ENCODE peak calls at places on chromosomes 5 and 9, in four cellular contexts. S, W, O and M are unnamed samples.

GRCh38 chr5:177419045-177419444 is 7.4 kb upstream of the GRK6 start:
- DNase-seq in S (no peak), W (no peak), O (no peak), M (no peak)

GRCh38 chr9:127541865-127542264 is 70.2 kb upstream of the STXBP1 start:
- DNase-seq in S (no peak), W (no peak), O (no peak), M (no peak)

GRCh38 chr9:82606761-82607382 is 456.1 kb downstream of the RASEF start:
- DNase-seq in S (peak), W (peak), O (no peak), M (peak)

GRCh38 chr5:167578977-167579700 is 712.3 kb upstream of the WWC1 start:
- DNase-seq in S (no peak), W (no peak), O (no peak), M (no peak)

GRCh38 chr5:91417219-91417618 is 34.1 kb upstream of the ARRDC3 start:
- DNase-seq in S (no peak), W (no peak), O (no peak), M (no peak)

GRCh38 chr5:66724336-66724735 is 128.1 kb downstream of the MAST4 start:
- DNase-seq in S (no peak), W (no peak), O (no peak), M (no peak)

GRCh38 chr5:1547655-1548054 is 23.9 kb upstream of the LPCAT1 start:
- DNase-seq in S (no peak), W (no peak), O (no peak), M (no peak)

GRCh38 chr5:180116077-180116375 is 44.5 kb upstream of the RNF130 start:
- DNase-seq in S (no peak), W (no peak), O (no peak), M (no peak)

GRCh38 chr5:42655982-42656660 is 100.5 kb upstream of the CCDC152 start:
- DNase-seq in S (no peak), W (no peak), O (no peak), M (no peak)

GRCh38 chr5:43046474-43046873 is 6.4 kb upstream of the ANXA2R start:
- DNase-seq in S (no peak), W (no peak), O (no peak), M (no peak)

GRCh38 chr9:36136894-36137391 is 410 bp downstream of the GLIPR2 start:
- DNase-seq in S (no peak), W (no peak), O (no peak), M (no peak)

GRCh38 chr9:19379283-19379682 is 753 bp downstream of the RPS6 start:
- DNase-seq in S (no peak), W (no peak), O (no peak), M (no peak)

GRCh38 chr9:136117291-136118060 is 1.2 kb downstream of the TMEM250 start:
- DNase-seq in S (no peak), W (peak), O (peak), M (no peak)

GRCh38 chr5:1962619-1963355 is 80.1 kb upstream of the IRX4 start:
- DNase-seq in S (no peak), W (no peak), O (no peak), M (no peak)

GRCh38 chr9:135394699-135395645 is 84.6 kb upstream of the PPP1R26 start:
- DNase-seq in S (no peak), W (no peak), O (no peak), M (no peak)

GRCh38 chr5:144309265-144309664 is 138.6 kb downstream of the KCTD16 start:
- DNase-seq in S (no peak), W (peak), O (no peak), M (no peak)

DNA sequence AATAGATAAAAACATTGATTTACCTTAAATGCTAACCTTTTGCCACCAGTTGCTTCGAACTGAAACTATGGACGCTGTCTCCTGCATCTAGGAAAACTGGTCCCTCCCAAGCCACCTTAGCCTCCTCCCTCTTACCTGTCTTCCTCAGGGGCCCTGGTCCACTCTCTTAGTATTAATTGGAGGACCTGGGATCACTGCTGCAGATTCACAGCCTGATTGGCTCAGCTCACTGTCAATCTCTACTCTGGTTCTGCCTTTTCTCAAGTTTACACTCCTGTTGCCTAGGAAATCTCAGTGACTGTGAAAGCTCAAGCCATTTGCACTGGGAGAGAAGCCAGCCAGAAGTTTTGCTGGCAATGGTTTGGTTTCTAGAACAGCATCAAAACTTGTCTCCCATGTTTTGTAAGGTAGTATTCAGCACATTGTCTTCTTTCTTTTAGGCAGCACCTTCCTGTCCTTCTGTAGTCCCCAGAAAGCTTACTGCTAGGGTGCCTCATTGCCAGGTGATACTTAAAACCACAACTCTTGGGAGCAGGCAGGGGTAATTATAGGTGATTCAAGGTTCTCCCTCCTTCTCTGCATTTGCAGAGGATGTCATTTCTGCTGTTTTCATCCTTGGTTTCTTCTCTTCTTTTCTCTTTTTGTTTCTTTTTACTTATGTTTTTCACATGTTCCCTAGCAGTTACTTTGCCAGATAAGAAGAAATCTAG is at the start of gene CAPSL:
- DNase-seq in S (no peak), W (no peak), O (peak), M (peak)
- TF ChIP-seq POLR2AphosphoS5 in S (no peak), W (no peak), O (no peak), M (no peak)

GRCh38 chr9:133991964-133992779 is at the start of gene VAV2:
- DNase-seq in S (no peak), W (peak), O (peak), M (peak)
- TF ChIP-seq POLR2A in S (peak), W (no peak), O (no peak), M (peak)

GRCh38 chr9:129568560-129569505 is 52.1 kb downstream of the C9orf50 start:
- DNase-seq in S (no peak), W (peak), O (peak), M (no peak)

GRCh38 chr9:129572052-129572425 is 48.9 kb downstream of the C9orf50 start:
- DNase-seq in S (no peak), W (no peak), O (no peak), M (no peak)

GRCh38 chr9:129571298-129572051 is 49.4 kb downstream of the C9orf50 start:
- DNase-seq in S (no peak), W (peak), O (no peak), M (no peak)

GRCh38 chr9:129569506-129570449 is 51.1 kb downstream of the C9orf50 start:
- DNase-seq in S (no peak), W (peak), O (peak), M (peak)

DNA sequence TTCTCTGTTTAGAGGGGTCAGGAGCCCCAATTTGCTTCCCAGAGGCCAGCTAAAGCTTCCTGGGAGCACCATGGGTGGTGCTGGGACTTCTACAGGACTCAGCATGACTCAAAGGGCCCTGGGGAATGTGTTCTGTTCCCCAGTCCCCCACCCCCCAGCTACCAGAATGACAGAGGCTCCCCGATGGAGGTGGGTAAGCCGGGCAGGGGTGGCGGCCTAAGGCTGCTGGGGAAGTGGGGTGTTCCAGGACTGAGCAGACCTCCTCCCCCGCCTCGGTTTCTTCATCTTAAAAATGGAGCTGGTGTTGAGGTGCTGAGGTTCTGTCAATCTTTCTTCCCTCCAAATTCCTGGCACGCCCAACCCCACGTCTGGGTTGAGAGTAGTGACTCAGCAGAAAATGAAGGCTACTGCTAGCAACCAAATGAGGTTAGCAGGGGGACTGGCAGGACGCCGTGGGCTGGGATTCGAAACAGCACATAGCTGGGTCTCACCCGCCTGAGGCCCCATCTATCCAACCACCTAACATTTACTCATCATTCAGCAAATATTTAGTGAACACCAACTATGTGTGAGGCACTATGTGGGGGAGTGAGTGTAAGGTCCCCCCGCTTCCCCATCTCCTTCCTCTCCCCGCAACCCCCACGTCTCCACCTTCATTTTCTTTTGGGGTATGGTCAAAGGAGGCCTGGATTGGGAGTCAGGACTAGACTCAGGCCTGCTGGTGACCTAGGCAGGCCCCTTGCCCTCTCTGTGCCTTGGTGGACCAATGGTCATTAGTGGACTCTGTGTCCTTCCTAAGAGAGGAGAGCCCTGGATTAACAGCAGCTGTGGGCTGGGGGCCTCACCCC is 50.2 kb downstream of the C9orf50 start:
- DNase-seq in S (no peak), W (peak), O (peak), M (no peak)
- TF ChIP-seq MYC in S (no peak), W (peak), O (no peak), M (no peak)

GRCh38 chr9:84754896-84755295 is 85.4 kb downstream of the NTRK2 start:
- DNase-seq in S (no peak), W (no peak), O (no peak), M (no peak)
- TF ChIP-seq POLR2AphosphoS5 in S (no peak), W (no peak), O (no peak), M (no peak)